ENCODE peak calls at places on chromosomes 11 and 22, in seven cellular contexts. D is osteocyte, J is fibroblast of gingiva, S is anterior cingulate cortex, F is spleen, C is IMR-90, W is nephron progenitor cell. B is an unnamed sample.

GRCh38 chr11:103332409-103332808 is 223.2 kb downstream of the DYNC2H1 start:
- DNase-seq in D (no peak), J (no peak), S (no peak), F (no peak), C (no peak), W (no peak), B (no peak)

GRCh38 chr11:911031-911889 is 650 bp upstream of the CHID1 start:
- DNase-seq in D (no peak), J (peak; percentile 43), S (no peak), F (peak; percentile 76), C (peak; percentile 64), W (peak; percentile 69), B (no peak)

GRCh38 chr22:39109361-39109760 is 12.3 kb downstream of the APOBEC3H start:
- DNase-seq in D (no peak), J (no peak), S (no peak), F (no peak), C (no peak), W (no peak), B (no peak)

GRCh38 chr22:46931881-46932280 is 169.4 kb downstream of the TBC1D22A start:
- DNase-seq in D (peak; percentile 40), J (no peak), S (no peak), F (no peak), C (peak; percentile 20), W (no peak), B (no peak)

GRCh38 chr22:21741790-21742189 is 6.2 kb upstream of the YPEL1 start:
- DNase-seq in D (no peak), J (no peak), S (no peak), F (no peak), C (no peak), W (no peak), B (no peak)

GRCh38 chr11:396948-397548 is 3.0 kb downstream of the PKP3 start:
- DNase-seq in D (no peak), J (peak; percentile 31), S (peak; percentile 30), F (peak; percentile 90), C (peak; percentile 36), W (no peak), B (no peak)

GRCh38 chr11:116336540-116336939 is 436.2 kb downstream of the BUD13 start:
- DNase-seq in D (no peak), J (no peak), S (no peak), F (no peak), C (no peak), W (no peak), B (no peak)

GRCh38 chr11:59028105-59028504 is 58.0 kb upstream of the GLYATL1B start:
- DNase-seq in D (no peak), J (no peak), S (no peak), F (no peak), C (no peak), W (no peak), B (no peak)

GRCh38 chr11:8105133-8105532 is 24.1 kb downstream of the TUB start:
- DNase-seq in D (no peak), J (no peak), S (no peak), F (no peak), C (no peak), W (no peak), B (no peak)

GRCh38 chr11:65781152-65781961 is 581 bp upstream of the AP5B1 start:
- DNase-seq in D (no peak), J (no peak), S (no peak), F (peak; percentile 84), C (no peak), W (peak; percentile 45), B (no peak)

GRCh38 chr11:83836883-83837654 is 550.9 kb upstream of the CCDC90B start:
- DNase-seq in D (no peak), J (no peak), S (peak; percentile 24), F (no peak), C (peak; percentile 50), W (peak; percentile 53), B (peak; percentile 68)

GRCh38 chr11:76738618-76739220 is 44.4 kb upstream of the TSKU start:
- DNase-seq in D (no peak), J (no peak), S (no peak), F (no peak), C (no peak), W (no peak), B (no peak)

GRCh38 chr11:5368502-5369043 is 15.0 kb upstream of the OR51M1 start:
- DNase-seq in D (no peak), J (no peak), S (no peak), F (no peak), C (no peak), W (no peak), B (no peak)